ENCODE peak calls at places on chromosomes 13 and 19, in ten cellular contexts. Q, O, M, P, V, R, B, L, H and X are unnamed samples.

GRCh38 chr19:53308339-53308811 is 25.2 kb upstream of the ZNF845 start:
- DNase-seq in P (no peak), V (no peak), L (peak; percentile 72), O (peak; percentile 56), B (peak; percentile 55), M (no peak), Q (no peak), H (peak; percentile 22), R (peak; percentile 9), X (peak; percentile 80)

GRCh38 chr19:32580353-32580900 is 563 bp upstream of the PDCD5 start:
- DNase-seq in H (no peak), R (no peak), Q (no peak), P (no peak), B (no peak), O (no peak), M (no peak), V (no peak), L (no peak), X (no peak)

GRCh38 chr19:47019431-47020041 is at the start of gene NPAS1:
- DNase-seq in B (peak; percentile 19), O (peak; percentile 38), H (no peak), L (no peak), R (no peak), M (no peak), P (no peak), Q (no peak), V (no peak), X (no peak)

GRCh38 chr19:45137179-45137761 is 23.5 kb downstream of the NKPD1 start:
- DNase-seq in O (no peak), L (no peak), V (no peak), P (no peak), M (no peak), R (no peak), Q (no peak), B (no peak), H (peak; percentile 61), X (no peak)

GRCh38 chr19:4077800-4078683 is 11.3 kb upstream of the ZBTB7A start:
- DNase-seq in R (no peak), P (no peak), B (peak; percentile 52), V (no peak), Q (no peak), H (peak; percentile 84), O (no peak), L (peak; percentile 76), M (no peak), X (peak; percentile 81)

GRCh38 chr19:46225558-46226004 is 4.0 kb upstream of the IGFL1 start:
- DNase-seq in L (no peak), R (no peak), B (no peak), O (peak; percentile 18), M (no peak), V (no peak), P (no peak), Q (no peak), H (no peak), X (no peak)

GRCh38 chr19:39858541-39858940 is 12.4 kb upstream of the FBL start:
- DNase-seq in V (no peak), Q (no peak), L (peak; percentile 65), H (no peak), M (no peak), R (no peak), O (no peak), P (no peak), B (peak; percentile 53), X (no peak)

GRCh38 chr19:51694318-51695085 is 1.4 kb downstream of the SPACA6 start:
- DNase-seq in M (no peak), B (no peak), V (no peak), R (no peak), H (no peak), Q (no peak), L (no peak), O (no peak), P (no peak), X (peak; percentile 77)

GRCh38 chr19:13153627-13154240 is 3.5 kb downstream of the IER2 start:
- DNase-seq in R (no peak), O (peak; percentile 49), H (peak; percentile 49), Q (no peak), P (peak; percentile 75), L (no peak), V (no peak), B (peak; percentile 59), M (no peak), X (no peak)
- TF ChIP-seq CTCF in R (no peak), O (no peak), H (no peak), Q (no peak), P (no peak), L (no peak), V (no peak), B (peak; percentile 12), M (no peak), X (peak; percentile 23)

GRCh38 chr13:36417328-36417727 is 15.0 kb upstream of the CCNA1 start:
- DNase-seq in M (no peak), Q (no peak), V (no peak), R (no peak), B (no peak), P (no peak), H (no peak), L (no peak), O (no peak), X (no peak)

GRCh38 chr13:36413161-36413560 is 19.1 kb upstream of the CCNA1 start:
- DNase-seq in P (no peak), V (no peak), B (no peak), H (no peak), L (no peak), R (no peak), M (no peak), Q (no peak), O (no peak), X (no peak)

GRCh38 chr13:36418022-36418805 is 14.1 kb upstream of the CCNA1 start:
- DNase-seq in Q (no peak), L (no peak), H (no peak), R (peak; percentile 56), O (no peak), M (peak; percentile 64), V (no peak), B (no peak), P (no peak), X (no peak)

GRCh38 chr13:36414461-36414860 is 17.8 kb upstream of the CCNA1 start:
- DNase-seq in O (no peak), H (no peak), V (no peak), Q (no peak), B (no peak), R (no peak), M (no peak), L (no peak), P (no peak), X (no peak)

DNA sequence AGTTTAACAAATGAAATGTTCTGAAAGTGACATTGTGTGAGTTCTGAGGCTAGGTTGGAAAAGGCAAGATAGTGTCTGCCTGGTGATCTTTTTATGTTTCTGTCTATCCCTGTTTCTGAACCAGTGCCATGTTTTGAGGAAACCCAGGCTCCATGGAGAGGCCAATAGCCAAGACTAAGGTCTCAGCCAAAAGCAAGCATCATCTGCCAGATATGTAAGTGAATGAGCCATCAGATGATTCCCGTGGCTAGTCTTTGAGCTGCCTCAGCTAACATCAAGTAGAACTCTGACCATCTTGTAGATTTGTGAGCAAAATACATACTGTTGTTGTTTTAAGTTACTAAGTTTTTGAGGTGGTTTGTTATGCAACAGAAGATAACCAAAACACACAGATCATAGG is 19.6 kb upstream of the CCNA1 start:
- DNase-seq in B (no peak), L (no peak), V (no peak), Q (no peak), H (no peak), M (no peak), P (no peak), R (no peak), O (no peak), X (no peak)
- TF ChIP-seq CTCF in B (no peak), L (no peak), V (no peak), Q (no peak), H (no peak), M (no peak), P (no peak), R (no peak), O (no peak), X (no peak)

DNA sequence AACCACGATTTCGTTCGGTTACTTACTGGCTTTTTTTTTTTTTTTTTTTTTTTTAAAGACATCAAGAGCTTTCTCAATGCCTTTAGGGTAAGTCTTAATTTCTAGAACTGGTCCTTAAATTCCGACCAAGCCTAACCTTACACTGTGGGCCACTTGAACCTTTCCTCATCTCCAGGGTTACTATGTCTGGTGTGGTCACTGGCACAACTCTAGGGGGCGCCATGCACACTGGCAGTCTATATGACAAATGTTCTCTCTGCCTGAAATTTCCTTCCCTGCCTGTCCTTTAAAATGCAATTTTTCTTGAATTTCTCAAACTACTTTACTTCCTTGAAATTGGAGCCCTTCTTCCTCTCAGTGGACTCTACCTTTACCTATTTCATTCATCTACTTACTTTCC is 227.4 kb downstream of the KLF5 start:
- DNase-seq in Q (no peak), H (no peak), L (no peak), R (no peak), B (no peak), V (no peak), M (no peak), P (no peak), O (no peak), X (no peak)
- TF ChIP-seq CTCF in Q (no peak), H (no peak), L (no peak), R (no peak), B (no peak), V (no peak), M (peak; percentile 25), P (no peak), O (no peak), X (no peak)

GRCh38 chr19:13860679-13861391 is 16.1 kb upstream of the NANOS3 start:
- DNase-seq in B (no peak), O (no peak), L (no peak), M (no peak), R (no peak), P (no peak), Q (no peak), H (no peak), V (no peak), X (no peak)

GRCh38 chr19:13856530-13856929 is 20.4 kb upstream of the NANOS3 start:
- DNase-seq in V (no peak), H (no peak), L (no peak), Q (no peak), M (no peak), O (no peak), R (no peak), P (no peak), B (no peak), X (no peak)

GRCh38 chr19:13861392-13861713 is 15.6 kb upstream of the NANOS3 start:
- DNase-seq in B (no peak), H (no peak), O (no peak), L (no peak), R (no peak), M (no peak), Q (no peak), P (no peak), V (no peak), X (no peak)

GRCh38 chr19:13861714-13862531 is 15.0 kb upstream of the NANOS3 start:
- DNase-seq in M (peak; percentile 89), B (peak; percentile 94), R (peak; percentile 85), V (peak; percentile 92), P (peak; percentile 97), Q (peak; percentile 71), O (peak; percentile 98), H (peak; percentile 95), L (peak; percentile 95), X (peak; percentile 98)

DNA sequence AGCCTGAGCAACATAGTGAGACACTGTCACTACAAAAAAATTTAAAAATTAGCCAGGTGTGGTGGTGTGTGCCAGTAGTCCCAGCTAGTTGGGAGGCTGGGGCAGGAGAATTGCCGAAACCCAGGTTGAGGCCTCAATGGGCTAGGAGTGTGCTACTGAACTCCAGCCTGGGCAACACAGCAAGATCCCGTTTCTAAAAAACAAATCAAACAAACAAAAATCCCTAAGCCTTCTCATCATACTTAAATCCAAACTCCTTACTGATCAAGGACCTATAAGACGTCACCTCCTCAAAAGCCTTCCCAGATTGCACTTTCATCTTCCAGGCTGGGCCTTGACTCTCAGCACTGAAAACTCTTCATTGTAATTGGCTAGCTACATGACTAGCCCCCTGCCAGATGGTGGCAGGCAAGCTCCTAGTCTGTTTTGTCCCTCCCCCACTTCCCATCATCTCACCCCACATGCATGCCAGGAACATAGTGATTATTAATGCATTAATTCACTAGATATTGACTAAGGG is 17.5 kb upstream of the NANOS3 start:
- DNase-seq in Q (no peak), B (no peak), R (no peak), H (no peak), O (no peak), P (no peak), L (no peak), V (no peak), M (peak; percentile 41), X (no peak)
- TF ChIP-seq CTCF in Q (no peak), B (no peak), R (no peak), H (no peak), O (no peak), P (no peak), L (no peak), V (no peak), M (peak; percentile 29), X (no peak)